ENCODE peak calls at places on chromosome X, in nine cellular contexts. M, Z, I, H, S, A, B, O and V are unnamed samples.

GRCh38 chrX:124045109-124045508 is 83.6 kb downstream of the STAG2 start:
- DNase-seq in M (no peak), Z (no peak), I (no peak), H (no peak), S (no peak), A (no peak), B (no peak), O (no peak), V (no peak)

GRCh38 chrX:95056901-95057300 is 1382.9 kb downstream of the FAM133A start:
- DNase-seq in M (no peak), Z (peak), I (no peak), H (no peak), S (no peak), A (peak), B (no peak), O (no peak), V (peak)

GRCh38 chrX:81082649-81083048 is 119.1 kb downstream of the HMGN5 start:
- DNase-seq in M (no peak), Z (no peak), I (no peak), H (no peak), S (no peak), A (no peak), B (no peak), O (no peak), V (no peak)

GRCh38 chrX:22203186-22203585 is 69.5 kb upstream of the CBLL2 start:
- DNase-seq in M (no peak), Z (no peak), I (no peak), H (no peak), S (no peak), A (no peak), B (no peak), O (no peak), V (no peak)

GRCh38 chrX:45699158-45699557 is 498.5 kb upstream of the DIPK2B start:
- DNase-seq in M (no peak), Z (no peak), I (no peak), H (no peak), S (no peak), A (no peak), B (no peak), O (no peak), V (no peak)

GRCh38 chrX:114097411-114097810 is 486.5 kb upstream of the HTR2C start:
- DNase-seq in M (no peak), Z (no peak), I (no peak), H (no peak), S (no peak), A (no peak), B (no peak), O (no peak), V (no peak)

GRCh38 chrX:103310592-103311400 is at the start of gene BEX2:
- DNase-seq in M (no peak), Z (peak), I (no peak), H (peak), S (peak), A (peak), B (peak), O (peak), V (peak)

GRCh38 chrX:81201692-81202412 is at the start of the genes HMGN5 and SH3BGRL:
- DNase-seq in M (peak), Z (peak), I (peak), H (peak), S (peak), A (peak), B (peak), O (peak), V (peak)

GRCh38 chrX:41026326-41027136 is 58.7 kb upstream of the USP9X start:
- DNase-seq in M (no peak), Z (peak), I (no peak), H (no peak), S (no peak), A (peak), B (no peak), O (peak), V (no peak)
- H3K4me3 ChIP-seq in M (no peak), Z (no peak), I (no peak), H (no peak), S (no peak), A (peak), B (no peak), O (no peak), V (no peak)

GRCh38 chrX:109822861-109823260 is 89.8 kb upstream of the ACSL4 start:
- DNase-seq in M (no peak), Z (peak), I (no peak), H (no peak), S (no peak), A (no peak), B (no peak), O (no peak), V (no peak)

GRCh38 chrX:109827772-109828171 is 94.7 kb upstream of the ACSL4 start:
- DNase-seq in M (no peak), Z (no peak), I (no peak), H (no peak), S (no peak), A (no peak), B (no peak), O (no peak), V (no peak)

GRCh38 chrX:109830704-109831206 is 97.7 kb upstream of the ACSL4 start:
- DNase-seq in M (no peak), Z (peak), I (no peak), H (no peak), S (peak), A (no peak), B (no peak), O (no peak), V (no peak)

GRCh38 chrX:109830157-109830703 is 97.2 kb upstream of the ACSL4 start:
- DNase-seq in M (no peak), Z (no peak), I (no peak), H (no peak), S (no peak), A (no peak), B (no peak), O (no peak), V (no peak)

DNA sequence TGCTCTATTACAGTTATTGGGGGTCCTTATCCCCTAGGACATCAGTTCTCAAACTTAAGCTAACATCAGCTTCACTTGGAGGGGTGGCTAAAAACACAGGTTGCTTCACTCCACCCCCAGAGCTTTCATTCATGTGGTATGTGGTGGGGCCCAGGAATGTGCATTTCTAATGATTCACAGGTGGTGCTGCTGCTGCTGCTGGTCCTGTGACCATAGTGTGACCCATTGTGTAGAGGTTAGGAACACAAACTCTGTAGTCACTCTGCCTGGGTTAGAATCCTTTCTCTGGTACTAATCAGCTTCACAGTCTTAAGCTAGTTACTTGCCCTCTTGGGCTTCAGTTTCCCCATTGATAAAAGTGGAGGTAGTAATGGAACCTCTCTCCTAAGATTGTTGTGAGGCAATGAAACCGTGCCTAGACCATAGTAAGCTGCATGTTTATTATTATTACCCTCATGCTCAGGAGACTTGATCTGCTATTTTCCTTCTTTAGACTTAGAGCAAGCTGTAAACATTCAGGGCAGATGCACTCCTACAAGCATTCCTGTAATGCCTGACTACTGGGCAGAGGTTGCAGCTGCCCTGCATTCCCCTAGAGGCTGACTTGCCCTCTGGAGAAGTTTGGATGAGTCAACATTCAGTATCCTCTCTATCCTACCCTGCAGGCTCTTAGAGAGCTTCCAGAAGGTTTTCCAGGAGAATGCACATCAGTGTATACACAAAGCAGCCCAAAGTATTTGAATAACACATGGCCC is 94.1 kb upstream of the ACSL4 start:
- DNase-seq in M (no peak), Z (peak), I (no peak), H (no peak), S (no peak), A (peak), B (no peak), O (no peak), V (no peak)
- TF ChIP-seq CTCF in M (no peak), Z (peak), I (peak), H (no peak), S (no peak), A (no peak), B (no peak), O (peak), V (peak)

GRCh38 chrX:24055043-24055356 is 244 bp downstream of the EIF2S3 start:
- DNase-seq in M (no peak), Z (no peak), I (no peak), H (no peak), S (no peak), A (no peak), B (no peak), O (no peak), V (no peak)

GRCh38 chrX:24054182-24055042 is at the start of gene EIF2S3:
- DNase-seq in M (peak), Z (peak), I (peak), H (peak), S (peak), A (peak), B (peak), O (peak), V (peak)
- H3K4me3 ChIP-seq in M (no peak), Z (no peak), I (no peak), H (no peak), S (no peak), A (no peak), B (peak), O (no peak), V (no peak)

GRCh38 chrX:55841962-55842752 is 124.6 kb downstream of the RRAGB start:
- DNase-seq in M (no peak), Z (no peak), I (no peak), H (no peak), S (peak), A (no peak), B (no peak), O (no peak), V (no peak)
- TF ChIP-seq CTCF in M (no peak), Z (no peak), I (no peak), H (no peak), S (no peak), A (no peak), B (no peak), O (no peak), V (no peak)

GRCh38 chrX:30262763-30263162 is 15.8 kb downstream of the MAGEB1 start:
- DNase-seq in M (no peak), Z (no peak), I (no peak), H (no peak), S (no peak), A (no peak), B (no peak), O (no peak), V (no peak)

DNA sequence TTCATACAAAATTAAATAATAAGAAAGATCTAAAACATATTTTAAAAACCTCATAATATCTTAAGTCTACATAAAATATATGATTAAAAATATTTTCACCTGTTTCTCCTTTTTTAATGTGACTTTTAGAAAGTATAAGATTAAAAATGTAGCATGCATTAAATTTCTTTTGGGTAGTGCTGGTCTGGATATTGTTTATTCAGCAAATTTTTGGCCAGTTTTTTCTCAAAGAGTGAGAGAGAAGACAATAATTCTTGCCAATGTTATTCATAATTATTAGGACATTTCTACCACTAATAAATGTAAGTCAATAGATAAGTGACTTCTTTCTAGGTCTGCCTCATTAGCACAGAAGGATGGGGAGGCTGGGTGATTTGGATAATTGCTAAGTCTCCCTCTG is 14.1 kb downstream of the MAGEB1 start:
- DNase-seq in M (no peak), Z (no peak), I (no peak), H (no peak), S (no peak), A (no peak), B (no peak), O (no peak), V (no peak)
- H3K4me3 ChIP-seq in M (no peak), Z (no peak), I (no peak), H (no peak), S (no peak), A (no peak), B (no peak), O (no peak), V (no peak)